ENCODE peak calls at places on chromosomes 4 and X, in five cellular contexts. C is body of pancreas, L is spleen, S is left lung, K is suprapubic skin. R is an unnamed sample.

GRCh38 chr4:123632646-123633045 is 236.1 kb downstream of the SPRY1 start:
- DNase-seq in L (no peak), C (no peak), K (no peak), S (no peak), R (no peak)

GRCh38 chr4:110480031-110480549 is 4.1 kb downstream of the ENPEP start:
- DNase-seq in C (no peak), L (no peak), S (no peak), K (no peak), R (no peak)

GRCh38 chr4:152678841-152679240 is 956 bp downstream of the TMEM154 start:
- DNase-seq in S (no peak), L (no peak), C (no peak), K (no peak), R (no peak)

GRCh38 chrX:72027024-72027913 is 104.4 kb downstream of the RTL5 start:
- DNase-seq in K (no peak), S (no peak), C (no peak), L (no peak), R (no peak)

GRCh38 chrX:42495139-42495538 is 282.8 kb downstream of the PPP1R2C start:
- DNase-seq in S (no peak), C (no peak), L (no peak), K (no peak), R (no peak)

GRCh38 chr4:23333556-23333945 is 556.3 kb downstream of the PPARGC1A start:
- DNase-seq in K (no peak), S (no peak), L (no peak), C (no peak), R (no peak)

GRCh38 chr4:143404555-143404954 is 67.9 kb downstream of the GAB1 start:
- DNase-seq in S (no peak), C (no peak), K (no peak), L (no peak), R (no peak)

GRCh38 chrX:45070116-45071007 is 130.3 kb downstream of the DIPK2B start:
- DNase-seq in L (no peak), C (no peak), K (no peak), S (no peak), R (no peak)

GRCh38 chrX:67717571-67717970 is 173.8 kb downstream of the AR start:
- DNase-seq in K (no peak), L (no peak), S (no peak), C (no peak), R (no peak)

GRCh38 chrX:128781506-128781905 is 729.3 kb upstream of the ACTRT1 start:
- DNase-seq in L (no peak), S (no peak), K (no peak), C (peak; percentile 13), R (no peak)

GRCh38 chrX:104522386-104522785 is 43.6 kb upstream of the IL1RAPL2 start:
- DNase-seq in L (no peak), C (no peak), K (no peak), S (no peak), R (no peak)

GRCh38 chr4:124936427-124936826 is 223.9 kb upstream of the ANKRD50 start:
- DNase-seq in K (peak; percentile 68), S (peak; percentile 47), L (no peak), C (peak; percentile 70), R (no peak)

GRCh38 chr4:121728798-121729226 is 32.0 kb upstream of the ANXA5 start:
- DNase-seq in S (no peak), C (no peak), L (no peak), K (no peak), R (no peak)

GRCh38 chr4:102477657-102478056 is 23.5 kb upstream of the NFKB1 start:
- DNase-seq in K (no peak), C (no peak), S (no peak), L (no peak), R (no peak)

GRCh38 chrX:39769748-39770147 is 328.0 kb downstream of the BCOR start:
- DNase-seq in S (no peak), K (no peak), C (no peak), L (no peak), R (no peak)

GRCh38 chr4:37562592-37562991 is 123.6 kb downstream of the RELL1 start:
- DNase-seq in K (no peak), L (no peak), S (no peak), C (no peak), R (no peak)

GRCh38 chr4:4704267-4704666 is 155.2 kb upstream of the MSX1 start:
- DNase-seq in L (no peak), S (no peak), C (no peak), K (no peak), R (no peak)

GRCh38 chr4:155854597-155855226 is 11.4 kb downstream of the ASIC5 start:
- DNase-seq in L (no peak), K (no peak), C (no peak), S (no peak), R (no peak)

GRCh38 chrX:22999696-23000223 is at the start of gene DDX53:
- DNase-seq in K (no peak), C (no peak), S (no peak), L (no peak), R (no peak)

GRCh38 chr4:115159141-115159540 is 45.7 kb upstream of the NDST4 start:
- DNase-seq in L (no peak), K (no peak), C (no peak), S (no peak), R (no peak)

GRCh38 chr4:161919442-161920220 is 244.2 kb downstream of the FSTL5 start:
- DNase-seq in K (no peak), L (no peak), S (no peak), C (no peak), R (no peak)

GRCh38 chr4:81449018-81449417 is 22.7 kb downstream of the RASGEF1B start:
- DNase-seq in L (no peak), S (no peak), C (no peak), K (no peak), R (no peak)

DNA sequence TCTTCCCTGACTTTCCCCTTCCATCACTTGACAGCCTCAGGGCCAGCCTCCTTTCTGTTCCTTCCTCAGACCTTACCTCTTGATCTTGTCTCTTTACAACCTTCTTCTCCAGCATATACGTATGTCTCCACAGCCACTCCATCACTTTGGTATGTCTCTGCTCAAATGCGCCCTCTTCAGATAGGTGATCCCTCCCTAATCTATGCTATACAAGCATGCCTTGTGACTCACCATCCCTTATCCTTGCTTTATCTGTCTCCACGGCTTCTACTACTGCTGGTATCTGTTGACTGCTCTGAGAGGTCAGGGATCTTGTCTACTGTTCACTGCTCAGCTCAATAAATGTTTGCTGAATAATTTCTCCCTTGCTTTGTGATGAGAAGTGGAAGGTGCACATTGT is 9.0 kb downstream of the ARAP2 start:
- DNase-seq in S (no peak), C (no peak), L (no peak), K (no peak), R (no peak)
- TF ChIP-seq CTCF in S (no peak), C (no peak), L (no peak), K (no peak), R (no peak)

DNA sequence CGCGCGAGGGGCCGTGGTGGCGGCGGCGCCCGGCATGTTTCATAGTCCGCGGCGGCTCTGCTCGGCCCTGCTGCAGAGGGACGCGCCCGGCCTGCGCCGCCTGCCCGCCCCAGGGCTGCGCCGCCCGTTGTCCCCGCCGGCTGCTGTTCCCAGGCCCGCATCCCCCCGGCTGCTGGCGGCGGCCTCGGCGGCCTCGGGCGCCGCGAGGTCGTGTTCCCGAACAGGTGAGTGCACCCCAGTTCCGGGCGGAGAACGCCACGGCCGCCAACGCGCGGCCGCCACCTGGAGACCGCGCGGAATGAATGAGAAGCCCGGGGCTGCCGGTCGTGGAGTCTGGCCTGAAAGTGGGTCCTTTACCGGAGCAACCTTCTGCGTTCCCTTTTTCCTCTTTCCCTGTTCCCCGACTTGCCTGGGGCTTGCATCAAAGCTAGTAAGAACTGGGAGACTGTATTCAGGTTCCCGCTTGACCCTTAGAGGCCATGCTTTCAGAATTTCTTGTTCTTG is 419 bp downstream of the NOCT start:
- DNase-seq in S (peak; percentile 59), L (no peak), C (peak; percentile 56), K (no peak), R (no peak)
- TF ChIP-seq CTCF in S (no peak), L (no peak), C (no peak), K (no peak), R (no peak)

GRCh38 chrX:120452131-120452530 is 17.0 kb downstream of the LAMP2 start:
- DNase-seq in C (no peak), K (no peak), L (no peak), S (no peak), R (no peak)
- TF ChIP-seq CTCF in C (peak; percentile 18), K (peak; percentile 21), L (no peak), S (peak; percentile 15), R (peak; percentile 74)

DNA sequence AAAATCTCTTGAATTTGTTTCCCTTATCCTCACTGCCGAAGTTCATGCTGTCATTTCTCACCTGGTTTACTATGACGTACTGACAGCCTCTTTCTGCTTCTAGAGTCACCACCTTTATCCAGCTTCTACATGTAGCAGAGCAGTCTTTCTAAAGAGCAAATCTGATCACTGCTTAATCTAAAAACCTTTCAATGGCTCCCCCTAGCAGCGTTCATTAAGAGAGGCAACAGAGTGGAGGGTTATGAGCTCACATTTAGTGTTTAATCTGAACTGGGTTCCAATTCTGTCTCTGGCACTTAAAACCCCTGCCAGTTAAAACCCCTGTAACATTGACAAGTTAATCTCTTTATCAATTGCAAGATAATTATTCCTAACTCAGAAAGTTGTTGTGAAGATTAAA is 4.4 kb downstream of the RBPJ start:
- DNase-seq in K (no peak), S (no peak), L (no peak), C (no peak), R (no peak)
- TF ChIP-seq CTCF in K (peak; percentile 9), S (no peak), L (no peak), C (peak; percentile 33), R (peak; percentile 73)

GRCh38 chr4:104015680-104016079 is 295.9 kb upstream of the TACR3 start:
- DNase-seq in L (no peak), K (no peak), C (no peak), S (no peak), R (no peak)
- TF ChIP-seq CTCF in L (no peak), K (no peak), C (peak; percentile 17), S (no peak), R (peak; percentile 66)

GRCh38 chr4:39587881-39588280 is 50.8 kb downstream of the SMIM14 start:
- DNase-seq in C (no peak), S (no peak), L (no peak), K (no peak), R (no peak)

DNA sequence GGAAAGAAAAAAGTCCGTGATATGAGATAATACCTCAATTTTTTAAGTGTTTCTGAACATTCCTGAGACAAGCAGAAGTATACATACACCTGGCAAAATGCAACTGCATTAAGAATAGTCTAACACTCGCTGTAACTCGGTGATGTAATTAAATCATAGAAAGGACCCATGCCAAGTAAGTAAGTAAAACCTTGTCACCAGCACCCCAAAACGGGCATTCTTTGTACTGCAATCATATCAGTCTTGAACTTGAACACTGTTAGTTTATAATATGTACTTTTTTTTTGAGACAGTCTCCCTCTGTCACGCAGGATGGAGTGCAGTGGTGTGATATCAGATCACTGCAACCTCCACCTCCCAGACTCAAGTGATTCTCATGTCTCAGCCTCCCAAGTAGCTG is 47.4 kb downstream of the SMIM14 start:
- DNase-seq in L (no peak), C (peak; percentile 47), K (no peak), S (no peak), R (no peak)
- TF ChIP-seq CTCF in L (no peak), C (peak; percentile 64), K (no peak), S (no peak), R (no peak)

GRCh38 chrX:148193759-148194158 is 212.6 kb downstream of the FMR1NB start:
- DNase-seq in K (no peak), S (no peak), C (no peak), L (no peak), R (no peak)
- TF ChIP-seq CTCF in K (no peak), S (no peak), C (no peak), L (no peak), R (peak; percentile 19)